ENCODE peak calls at places on chromosomes 11 and 22, in ten cellular contexts. One of them, this sample, is unnamed.
A peak's percentile ranks its signal among the peaks of the same experiment; 100 is the strongest.

GRCh38 chr22:17264321-17265052 is 45.3 kb upstream of the ADA2 start:
- DNase-seq in iris pigment epithelial cell: peak; percentile 28
- DNase-seq in amniotic stem cell: no peak
- DNase-seq in EL: peak; percentile 15
- DNase-seq in T-helper 17 cell: no peak
- DNase-seq in stimulated activated naive B cell treated with anti-CD40 and anti-IgM and Interleukin-4, amounts not matched to agents 10 μg/mL and 1 μg/mL and 100 μg/mL, for 72 hours: no peak
- DNase-seq in DMS 273 treated with DMSO at 0.1 percent for 48 hours: peak; percentile 63
- DNase-seq in GM12865: no peak
- DNase-seq in T47D: no peak
- DNase-seq in natural killer cell treated with Interleukin-12 subunit alpha and Interleukin-12 subunit beta and Interleukin-15 and Interleukin-18, amount 100 ng/mL, for 72 hours: no peak
- DNase-seq in this sample: no peak

GRCh38 chr11:116449522-116449921 is 323.3 kb downstream of the BUD13 start:
- DNase-seq in iris pigment epithelial cell: no peak
- DNase-seq in amniotic stem cell: no peak
- DNase-seq in EL: no peak
- DNase-seq in T-helper 17 cell: no peak
- DNase-seq in stimulated activated naive B cell treated with anti-CD40 and anti-IgM and Interleukin-4, amounts not matched to agents 10 μg/mL and 1 μg/mL and 100 μg/mL, for 72 hours: no peak
- DNase-seq in DMS 273 treated with DMSO at 0.1 percent for 48 hours: no peak
- DNase-seq in GM12865: no peak
- DNase-seq in T47D: no peak
- DNase-seq in natural killer cell treated with Interleukin-12 subunit alpha and Interleukin-12 subunit beta and Interleukin-15 and Interleukin-18, amount 100 ng/mL, for 72 hours: no peak
- DNase-seq in this sample: no peak

GRCh38 chr11:134637091-134638015 is 225.3 kb upstream of the B3GAT1 start:
- DNase-seq in iris pigment epithelial cell: no peak
- DNase-seq in amniotic stem cell: no peak
- DNase-seq in EL: no peak
- DNase-seq in T-helper 17 cell: no peak
- DNase-seq in stimulated activated naive B cell treated with anti-CD40 and anti-IgM and Interleukin-4, amounts not matched to agents 10 μg/mL and 1 μg/mL and 100 μg/mL, for 72 hours: no peak
- DNase-seq in DMS 273 treated with DMSO at 0.1 percent for 48 hours: no peak
- DNase-seq in GM12865: peak; percentile 16
- DNase-seq in T47D: no peak
- DNase-seq in natural killer cell treated with Interleukin-12 subunit alpha and Interleukin-12 subunit beta and Interleukin-15 and Interleukin-18, amount 100 ng/mL, for 72 hours: no peak
- DNase-seq in this sample: no peak

GRCh38 chr22:23534201-23534850 is 45.8 kb downstream of the IGLL1 start:
- DNase-seq in iris pigment epithelial cell: no peak
- DNase-seq in amniotic stem cell: no peak
- DNase-seq in EL: no peak
- DNase-seq in T-helper 17 cell: no peak
- DNase-seq in stimulated activated naive B cell treated with anti-CD40 and anti-IgM and Interleukin-4, amounts not matched to agents 10 μg/mL and 1 μg/mL and 100 μg/mL, for 72 hours: no peak
- DNase-seq in DMS 273 treated with DMSO at 0.1 percent for 48 hours: no peak
- DNase-seq in GM12865: no peak
- DNase-seq in T47D: no peak
- DNase-seq in natural killer cell treated with Interleukin-12 subunit alpha and Interleukin-12 subunit beta and Interleukin-15 and Interleukin-18, amount 100 ng/mL, for 72 hours: no peak
- DNase-seq in this sample: no peak

GRCh38 chr22:26579331-26579886 is 10.5 kb downstream of the TPST2 start:
- DNase-seq in iris pigment epithelial cell: no peak
- DNase-seq in amniotic stem cell: no peak
- DNase-seq in EL: no peak
- DNase-seq in T-helper 17 cell: peak; percentile 38
- DNase-seq in stimulated activated naive B cell treated with anti-CD40 and anti-IgM and Interleukin-4, amounts not matched to agents 10 μg/mL and 1 μg/mL and 100 μg/mL, for 72 hours: peak; percentile 59
- DNase-seq in DMS 273 treated with DMSO at 0.1 percent for 48 hours: no peak
- DNase-seq in GM12865: peak; percentile 73
- DNase-seq in T47D: no peak
- DNase-seq in natural killer cell treated with Interleukin-12 subunit alpha and Interleukin-12 subunit beta and Interleukin-15 and Interleukin-18, amount 100 ng/mL, for 72 hours: peak; percentile 62
- DNase-seq in this sample: no peak

GRCh38 chr11:15471028-15471708 is 356.4 kb downstream of the INSC start:
- DNase-seq in iris pigment epithelial cell: no peak
- DNase-seq in amniotic stem cell: no peak
- DNase-seq in EL: no peak
- DNase-seq in T-helper 17 cell: no peak
- DNase-seq in stimulated activated naive B cell treated with anti-CD40 and anti-IgM and Interleukin-4, amounts not matched to agents 10 μg/mL and 1 μg/mL and 100 μg/mL, for 72 hours: no peak
- DNase-seq in DMS 273 treated with DMSO at 0.1 percent for 48 hours: no peak
- DNase-seq in GM12865: peak; percentile 51
- DNase-seq in T47D: no peak
- DNase-seq in natural killer cell treated with Interleukin-12 subunit alpha and Interleukin-12 subunit beta and Interleukin-15 and Interleukin-18, amount 100 ng/mL, for 72 hours: no peak
- DNase-seq in this sample: no peak

GRCh38 chr11:11722861-11723260 is 101.1 kb upstream of the GALNT18 start:
- DNase-seq in iris pigment epithelial cell: no peak
- DNase-seq in amniotic stem cell: no peak
- DNase-seq in EL: no peak
- DNase-seq in T-helper 17 cell: no peak
- DNase-seq in stimulated activated naive B cell treated with anti-CD40 and anti-IgM and Interleukin-4, amounts not matched to agents 10 μg/mL and 1 μg/mL and 100 μg/mL, for 72 hours: no peak
- DNase-seq in DMS 273 treated with DMSO at 0.1 percent for 48 hours: no peak
- DNase-seq in GM12865: no peak
- DNase-seq in T47D: no peak
- DNase-seq in natural killer cell treated with Interleukin-12 subunit alpha and Interleukin-12 subunit beta and Interleukin-15 and Interleukin-18, amount 100 ng/mL, for 72 hours: no peak
- DNase-seq in this sample: no peak

GRCh38 chr11:64710418-64711137 is 12.4 kb downstream of the NRXN2 start:
- DNase-seq in iris pigment epithelial cell: peak; percentile 21
- DNase-seq in amniotic stem cell: no peak
- DNase-seq in EL: peak; percentile 26
- DNase-seq in T-helper 17 cell: no peak
- DNase-seq in stimulated activated naive B cell treated with anti-CD40 and anti-IgM and Interleukin-4, amounts not matched to agents 10 μg/mL and 1 μg/mL and 100 μg/mL, for 72 hours: no peak
- DNase-seq in DMS 273 treated with DMSO at 0.1 percent for 48 hours: no peak
- DNase-seq in GM12865: no peak
- DNase-seq in T47D: no peak
- DNase-seq in natural killer cell treated with Interleukin-12 subunit alpha and Interleukin-12 subunit beta and Interleukin-15 and Interleukin-18, amount 100 ng/mL, for 72 hours: no peak
- DNase-seq in this sample: no peak

GRCh38 chr11:44958165-44958564 is 7.5 kb upstream of the TP53I11 start:
- DNase-seq in iris pigment epithelial cell: no peak
- DNase-seq in amniotic stem cell: no peak
- DNase-seq in EL: no peak
- DNase-seq in T-helper 17 cell: no peak
- DNase-seq in stimulated activated naive B cell treated with anti-CD40 and anti-IgM and Interleukin-4, amounts not matched to agents 10 μg/mL and 1 μg/mL and 100 μg/mL, for 72 hours: no peak
- DNase-seq in DMS 273 treated with DMSO at 0.1 percent for 48 hours: no peak
- DNase-seq in GM12865: no peak
- DNase-seq in T47D: no peak
- DNase-seq in natural killer cell treated with Interleukin-12 subunit alpha and Interleukin-12 subunit beta and Interleukin-15 and Interleukin-18, amount 100 ng/mL, for 72 hours: no peak
- DNase-seq in this sample: no peak

GRCh38 chr11:103295704-103296103 is 186.5 kb downstream of the DYNC2H1 start:
- DNase-seq in iris pigment epithelial cell: no peak
- DNase-seq in amniotic stem cell: no peak
- DNase-seq in EL: no peak
- DNase-seq in T-helper 17 cell: no peak
- DNase-seq in stimulated activated naive B cell treated with anti-CD40 and anti-IgM and Interleukin-4, amounts not matched to agents 10 μg/mL and 1 μg/mL and 100 μg/mL, for 72 hours: no peak
- DNase-seq in DMS 273 treated with DMSO at 0.1 percent for 48 hours: no peak
- DNase-seq in GM12865: no peak
- DNase-seq in T47D: no peak
- DNase-seq in natural killer cell treated with Interleukin-12 subunit alpha and Interleukin-12 subunit beta and Interleukin-15 and Interleukin-18, amount 100 ng/mL, for 72 hours: no peak
- DNase-seq in this sample: no peak

GRCh38 chr11:117563556-117563955 is 233.5 kb downstream of the DSCAML1 start:
- DNase-seq in iris pigment epithelial cell: no peak
- DNase-seq in amniotic stem cell: no peak
- DNase-seq in EL: no peak
- DNase-seq in T-helper 17 cell: no peak
- DNase-seq in stimulated activated naive B cell treated with anti-CD40 and anti-IgM and Interleukin-4, amounts not matched to agents 10 μg/mL and 1 μg/mL and 100 μg/mL, for 72 hours: no peak
- DNase-seq in DMS 273 treated with DMSO at 0.1 percent for 48 hours: no peak
- DNase-seq in GM12865: no peak
- DNase-seq in T47D: no peak
- DNase-seq in natural killer cell treated with Interleukin-12 subunit alpha and Interleukin-12 subunit beta and Interleukin-15 and Interleukin-18, amount 100 ng/mL, for 72 hours: no peak
- DNase-seq in this sample: no peak

GRCh38 chr11:46903846-46904245 is 14.5 kb downstream of the LRP4 start:
- DNase-seq in iris pigment epithelial cell: no peak
- DNase-seq in amniotic stem cell: no peak
- DNase-seq in EL: no peak
- DNase-seq in T-helper 17 cell: no peak
- DNase-seq in stimulated activated naive B cell treated with anti-CD40 and anti-IgM and Interleukin-4, amounts not matched to agents 10 μg/mL and 1 μg/mL and 100 μg/mL, for 72 hours: no peak
- DNase-seq in DMS 273 treated with DMSO at 0.1 percent for 48 hours: no peak
- DNase-seq in GM12865: no peak
- DNase-seq in T47D: no peak
- DNase-seq in natural killer cell treated with Interleukin-12 subunit alpha and Interleukin-12 subunit beta and Interleukin-15 and Interleukin-18, amount 100 ng/mL, for 72 hours: no peak
- DNase-seq in this sample: no peak

GRCh38 chr22:23569716-23570115 is 10.4 kb downstream of the IGLL1 start:
- DNase-seq in iris pigment epithelial cell: no peak
- DNase-seq in amniotic stem cell: no peak
- DNase-seq in EL: no peak
- DNase-seq in T-helper 17 cell: no peak
- DNase-seq in stimulated activated naive B cell treated with anti-CD40 and anti-IgM and Interleukin-4, amounts not matched to agents 10 μg/mL and 1 μg/mL and 100 μg/mL, for 72 hours: no peak
- DNase-seq in DMS 273 treated with DMSO at 0.1 percent for 48 hours: no peak
- DNase-seq in GM12865: no peak
- DNase-seq in T47D: no peak
- DNase-seq in natural killer cell treated with Interleukin-12 subunit alpha and Interleukin-12 subunit beta and Interleukin-15 and Interleukin-18, amount 100 ng/mL, for 72 hours: no peak
- DNase-seq in this sample: no peak

GRCh38 chr22:35541254-35541748 is 670 bp downstream of the RASD2 start:
- DNase-seq in iris pigment epithelial cell: no peak
- DNase-seq in amniotic stem cell: no peak
- DNase-seq in EL: no peak
- DNase-seq in T-helper 17 cell: no peak
- DNase-seq in stimulated activated naive B cell treated with anti-CD40 and anti-IgM and Interleukin-4, amounts not matched to agents 10 μg/mL and 1 μg/mL and 100 μg/mL, for 72 hours: no peak
- DNase-seq in DMS 273 treated with DMSO at 0.1 percent for 48 hours: no peak
- DNase-seq in GM12865: no peak
- DNase-seq in T47D: peak; percentile 26
- DNase-seq in natural killer cell treated with Interleukin-12 subunit alpha and Interleukin-12 subunit beta and Interleukin-15 and Interleukin-18, amount 100 ng/mL, for 72 hours: no peak
- DNase-seq in this sample: no peak

GRCh38 chr11:26410967-26411366 is 79.0 kb downstream of the ANO3 start:
- DNase-seq in iris pigment epithelial cell: no peak
- DNase-seq in amniotic stem cell: no peak
- DNase-seq in EL: no peak
- DNase-seq in T-helper 17 cell: no peak
- DNase-seq in stimulated activated naive B cell treated with anti-CD40 and anti-IgM and Interleukin-4, amounts not matched to agents 10 μg/mL and 1 μg/mL and 100 μg/mL, for 72 hours: no peak
- DNase-seq in DMS 273 treated with DMSO at 0.1 percent for 48 hours: no peak
- DNase-seq in GM12865: no peak
- DNase-seq in T47D: no peak
- DNase-seq in natural killer cell treated with Interleukin-12 subunit alpha and Interleukin-12 subunit beta and Interleukin-15 and Interleukin-18, amount 100 ng/mL, for 72 hours: no peak
- DNase-seq in this sample: no peak

GRCh38 chr11:12900496-12900895 is 108.6 kb upstream of the RASSF10 start:
- DNase-seq in iris pigment epithelial cell: peak; percentile 92
- DNase-seq in amniotic stem cell: peak; percentile 90
- DNase-seq in EL: peak; percentile 98
- DNase-seq in T-helper 17 cell: no peak
- DNase-seq in stimulated activated naive B cell treated with anti-CD40 and anti-IgM and Interleukin-4, amounts not matched to agents 10 μg/mL and 1 μg/mL and 100 μg/mL, for 72 hours: no peak
- DNase-seq in DMS 273 treated with DMSO at 0.1 percent for 48 hours: no peak
- DNase-seq in GM12865: no peak
- DNase-seq in T47D: no peak
- DNase-seq in natural killer cell treated with Interleukin-12 subunit alpha and Interleukin-12 subunit beta and Interleukin-15 and Interleukin-18, amount 100 ng/mL, for 72 hours: no peak
- DNase-seq in this sample: peak; percentile 92

GRCh38 chr11:123054301-123055065 is 7.5 kb downstream of the HSPA8 start:
- DNase-seq in iris pigment epithelial cell: peak; percentile 61
- DNase-seq in amniotic stem cell: peak; percentile 73
- DNase-seq in EL: peak; percentile 79
- DNase-seq in T-helper 17 cell: no peak
- DNase-seq in stimulated activated naive B cell treated with anti-CD40 and anti-IgM and Interleukin-4, amounts not matched to agents 10 μg/mL and 1 μg/mL and 100 μg/mL, for 72 hours: no peak
- DNase-seq in DMS 273 treated with DMSO at 0.1 percent for 48 hours: peak; percentile 71
- DNase-seq in GM12865: peak; percentile 80
- DNase-seq in T47D: peak; percentile 67
- DNase-seq in natural killer cell treated with Interleukin-12 subunit alpha and Interleukin-12 subunit beta and Interleukin-15 and Interleukin-18, amount 100 ng/mL, for 72 hours: no peak
- DNase-seq in this sample: no peak

GRCh38 chr11:63851354-63851753 is 12.4 kb downstream of the MARK2 start:
- DNase-seq in iris pigment epithelial cell: no peak
- DNase-seq in amniotic stem cell: no peak
- DNase-seq in EL: no peak
- DNase-seq in T-helper 17 cell: no peak
- DNase-seq in stimulated activated naive B cell treated with anti-CD40 and anti-IgM and Interleukin-4, amounts not matched to agents 10 μg/mL and 1 μg/mL and 100 μg/mL, for 72 hours: no peak
- DNase-seq in DMS 273 treated with DMSO at 0.1 percent for 48 hours: no peak
- DNase-seq in GM12865: no peak
- DNase-seq in T47D: no peak
- DNase-seq in natural killer cell treated with Interleukin-12 subunit alpha and Interleukin-12 subunit beta and Interleukin-15 and Interleukin-18, amount 100 ng/mL, for 72 hours: no peak
- DNase-seq in this sample: no peak

GRCh38 chr11:120061761-120062560 is 76.0 kb downstream of the TRIM29 start:
- DNase-seq in iris pigment epithelial cell: peak; percentile 9
- DNase-seq in amniotic stem cell: no peak
- DNase-seq in EL: no peak
- DNase-seq in T-helper 17 cell: no peak
- DNase-seq in stimulated activated naive B cell treated with anti-CD40 and anti-IgM and Interleukin-4, amounts not matched to agents 10 μg/mL and 1 μg/mL and 100 μg/mL, for 72 hours: no peak
- DNase-seq in DMS 273 treated with DMSO at 0.1 percent for 48 hours: no peak
- DNase-seq in GM12865: no peak
- DNase-seq in T47D: no peak
- DNase-seq in natural killer cell treated with Interleukin-12 subunit alpha and Interleukin-12 subunit beta and Interleukin-15 and Interleukin-18, amount 100 ng/mL, for 72 hours: no peak
- DNase-seq in this sample: no peak

GRCh38 chr11:66315921-66316811 is 678 bp downstream of the CD248 start:
- DNase-seq in iris pigment epithelial cell: no peak
- DNase-seq in amniotic stem cell: no peak
- DNase-seq in EL: peak; percentile 27
- DNase-seq in T-helper 17 cell: no peak
- DNase-seq in stimulated activated naive B cell treated with anti-CD40 and anti-IgM and Interleukin-4, amounts not matched to agents 10 μg/mL and 1 μg/mL and 100 μg/mL, for 72 hours: no peak
- DNase-seq in DMS 273 treated with DMSO at 0.1 percent for 48 hours: no peak
- DNase-seq in GM12865: no peak
- DNase-seq in T47D: no peak
- DNase-seq in natural killer cell treated with Interleukin-12 subunit alpha and Interleukin-12 subunit beta and Interleukin-15 and Interleukin-18, amount 100 ng/mL, for 72 hours: peak; percentile 54
- DNase-seq in this sample: no peak

GRCh38 chr11:14073821-14074529 is 111.5 kb downstream of the SPON1 start:
- DNase-seq in iris pigment epithelial cell: no peak
- DNase-seq in amniotic stem cell: no peak
- DNase-seq in EL: no peak
- DNase-seq in T-helper 17 cell: no peak
- DNase-seq in stimulated activated naive B cell treated with anti-CD40 and anti-IgM and Interleukin-4, amounts not matched to agents 10 μg/mL and 1 μg/mL and 100 μg/mL, for 72 hours: no peak
- DNase-seq in DMS 273 treated with DMSO at 0.1 percent for 48 hours: no peak
- DNase-seq in GM12865: no peak
- DNase-seq in T47D: no peak
- DNase-seq in natural killer cell treated with Interleukin-12 subunit alpha and Interleukin-12 subunit beta and Interleukin-15 and Interleukin-18, amount 100 ng/mL, for 72 hours: no peak
- DNase-seq in this sample: no peak

GRCh38 chr22:28955817-28956216 is 72.4 kb downstream of the ZNRF3 start:
- DNase-seq in iris pigment epithelial cell: peak; percentile 62
- DNase-seq in amniotic stem cell: no peak
- DNase-seq in EL: no peak
- DNase-seq in T-helper 17 cell: peak; percentile 44
- DNase-seq in stimulated activated naive B cell treated with anti-CD40 and anti-IgM and Interleukin-4, amounts not matched to agents 10 μg/mL and 1 μg/mL and 100 μg/mL, for 72 hours: peak; percentile 57
- DNase-seq in DMS 273 treated with DMSO at 0.1 percent for 48 hours: no peak
- DNase-seq in GM12865: peak; percentile 91
- DNase-seq in T47D: no peak
- DNase-seq in natural killer cell treated with Interleukin-12 subunit alpha and Interleukin-12 subunit beta and Interleukin-15 and Interleukin-18, amount 100 ng/mL, for 72 hours: peak; percentile 87
- DNase-seq in this sample: no peak

GRCh38 chr22:21570398-21570797 is 2.9 kb downstream of the UBE2L3 start:
- DNase-seq in iris pigment epithelial cell: no peak
- DNase-seq in amniotic stem cell: no peak
- DNase-seq in EL: no peak
- DNase-seq in T-helper 17 cell: no peak
- DNase-seq in stimulated activated naive B cell treated with anti-CD40 and anti-IgM and Interleukin-4, amounts not matched to agents 10 μg/mL and 1 μg/mL and 100 μg/mL, for 72 hours: no peak
- DNase-seq in DMS 273 treated with DMSO at 0.1 percent for 48 hours: no peak
- DNase-seq in GM12865: no peak
- DNase-seq in T47D: no peak
- DNase-seq in natural killer cell treated with Interleukin-12 subunit alpha and Interleukin-12 subunit beta and Interleukin-15 and Interleukin-18, amount 100 ng/mL, for 72 hours: no peak
- DNase-seq in this sample: no peak

GRCh38 chr11:2540521-2541320 is 95.9 kb downstream of the KCNQ1 start:
- DNase-seq in iris pigment epithelial cell: no peak
- DNase-seq in amniotic stem cell: no peak
- DNase-seq in EL: no peak
- DNase-seq in T-helper 17 cell: no peak
- DNase-seq in stimulated activated naive B cell treated with anti-CD40 and anti-IgM and Interleukin-4, amounts not matched to agents 10 μg/mL and 1 μg/mL and 100 μg/mL, for 72 hours: no peak
- DNase-seq in DMS 273 treated with DMSO at 0.1 percent for 48 hours: no peak
- DNase-seq in GM12865: no peak
- DNase-seq in T47D: no peak
- DNase-seq in natural killer cell treated with Interleukin-12 subunit alpha and Interleukin-12 subunit beta and Interleukin-15 and Interleukin-18, amount 100 ng/mL, for 72 hours: peak; percentile 29
- DNase-seq in this sample: no peak

GRCh38 chr11:13169709-13170108 is 107.9 kb upstream of the BMAL1 start:
- DNase-seq in iris pigment epithelial cell: peak; percentile 84
- DNase-seq in amniotic stem cell: peak; percentile 45
- DNase-seq in EL: peak; percentile 97
- DNase-seq in T-helper 17 cell: no peak
- DNase-seq in stimulated activated naive B cell treated with anti-CD40 and anti-IgM and Interleukin-4, amounts not matched to agents 10 μg/mL and 1 μg/mL and 100 μg/mL, for 72 hours: no peak
- DNase-seq in DMS 273 treated with DMSO at 0.1 percent for 48 hours: no peak
- DNase-seq in GM12865: no peak
- DNase-seq in T47D: no peak
- DNase-seq in natural killer cell treated with Interleukin-12 subunit alpha and Interleukin-12 subunit beta and Interleukin-15 and Interleukin-18, amount 100 ng/mL, for 72 hours: no peak
- DNase-seq in this sample: peak; percentile 41

GRCh38 chr22:36486619-36487384 is 5.4 kb upstream of the TXN2 start:
- DNase-seq in iris pigment epithelial cell: peak; percentile 60
- DNase-seq in amniotic stem cell: peak; percentile 48
- DNase-seq in EL: peak; percentile 65
- DNase-seq in T-helper 17 cell: peak; percentile 57
- DNase-seq in stimulated activated naive B cell treated with anti-CD40 and anti-IgM and Interleukin-4, amounts not matched to agents 10 μg/mL and 1 μg/mL and 100 μg/mL, for 72 hours: peak; percentile 28
- DNase-seq in DMS 273 treated with DMSO at 0.1 percent for 48 hours: no peak
- DNase-seq in GM12865: peak; percentile 55
- DNase-seq in T47D: no peak
- DNase-seq in natural killer cell treated with Interleukin-12 subunit alpha and Interleukin-12 subunit beta and Interleukin-15 and Interleukin-18, amount 100 ng/mL, for 72 hours: no peak
- DNase-seq in this sample: no peak

GRCh38 chr11:4697583-4697982 is at the start of gene OR51E2:
- DNase-seq in iris pigment epithelial cell: peak; percentile 44
- DNase-seq in amniotic stem cell: no peak
- DNase-seq in EL: peak; percentile 39
- DNase-seq in T-helper 17 cell: no peak
- DNase-seq in stimulated activated naive B cell treated with anti-CD40 and anti-IgM and Interleukin-4, amounts not matched to agents 10 μg/mL and 1 μg/mL and 100 μg/mL, for 72 hours: no peak
- DNase-seq in DMS 273 treated with DMSO at 0.1 percent for 48 hours: no peak
- DNase-seq in GM12865: no peak
- DNase-seq in T47D: no peak
- DNase-seq in natural killer cell treated with Interleukin-12 subunit alpha and Interleukin-12 subunit beta and Interleukin-15 and Interleukin-18, amount 100 ng/mL, for 72 hours: no peak
- DNase-seq in this sample: no peak

GRCh38 chr11:84384637-84385227 is 1098.6 kb upstream of the CCDC90B start:
- DNase-seq in iris pigment epithelial cell: peak; percentile 45
- DNase-seq in amniotic stem cell: peak; percentile 2
- DNase-seq in EL: peak; percentile 22
- DNase-seq in T-helper 17 cell: no peak
- DNase-seq in stimulated activated naive B cell treated with anti-CD40 and anti-IgM and Interleukin-4, amounts not matched to agents 10 μg/mL and 1 μg/mL and 100 μg/mL, for 72 hours: no peak
- DNase-seq in DMS 273 treated with DMSO at 0.1 percent for 48 hours: no peak
- DNase-seq in GM12865: peak; percentile 47
- DNase-seq in T47D: peak; percentile 41
- DNase-seq in natural killer cell treated with Interleukin-12 subunit alpha and Interleukin-12 subunit beta and Interleukin-15 and Interleukin-18, amount 100 ng/mL, for 72 hours: no peak
- DNase-seq in this sample: no peak

This sample was measured in keratinocyte.